ENCODE peak calls at places on chromosomes 3 and 15, in four cellular contexts. Z is SJSA1, S is small intestine, M is neuronal stem cell. E is an unnamed sample.

GRCh38 chr3:177196473-177197040 is 725 bp downstream of the TBL1XR1 start:
- DNase-seq in Z (no peak), S (peak; percentile 51), M (peak; percentile 49), E (peak; percentile 37)

GRCh38 chr15:101188517-101189340 is 63.1 kb downstream of the CHSY1 start:
- DNase-seq in Z (no peak), S (no peak), M (no peak), E (no peak)

GRCh38 chr3:126523745-126524428 is at the start of gene CHST13:
- DNase-seq in Z (no peak), S (peak; percentile 80), M (peak; percentile 56), E (peak; percentile 77)

GRCh38 chr15:65903296-65904073 is 34.2 kb downstream of the RAB11A start:
- DNase-seq in Z (no peak), S (no peak), M (no peak), E (peak; percentile 34)

GRCh38 chr3:159787191-159787590 is 201.4 kb upstream of the IL12A start:
- DNase-seq in Z (peak; percentile 55), S (peak; percentile 34), M (no peak), E (peak; percentile 67)

GRCh38 chr3:187274977-187275338 is 16.6 kb downstream of the MASP1 start:
- DNase-seq in Z (no peak), S (no peak), M (peak; percentile 56), E (no peak)

GRCh38 chr3:143571548-143571947 is 276.7 kb downstream of the SLC9A9 start:
- DNase-seq in Z (no peak), S (no peak), M (no peak), E (no peak)

GRCh38 chr15:59941612-59942011 is 62.5 kb upstream of the FOXB1 start:
- DNase-seq in Z (peak; percentile 59), S (no peak), M (peak; percentile 43), E (no peak)

GRCh38 chr15:40471105-40471777 is 457 bp downstream of the CHST14 start:
- DNase-seq in Z (peak; percentile 53), S (no peak), M (peak; percentile 30), E (no peak)

GRCh38 chr3:189334064-189334920 is 162.5 kb downstream of the TPRG1 start:
- DNase-seq in Z (peak; percentile 41), S (no peak), M (no peak), E (no peak)

GRCh38 chr3:163939926-163940325 is 1138.4 kb downstream of the SI start:
- DNase-seq in Z (no peak), S (no peak), M (no peak), E (no peak)

DNA sequence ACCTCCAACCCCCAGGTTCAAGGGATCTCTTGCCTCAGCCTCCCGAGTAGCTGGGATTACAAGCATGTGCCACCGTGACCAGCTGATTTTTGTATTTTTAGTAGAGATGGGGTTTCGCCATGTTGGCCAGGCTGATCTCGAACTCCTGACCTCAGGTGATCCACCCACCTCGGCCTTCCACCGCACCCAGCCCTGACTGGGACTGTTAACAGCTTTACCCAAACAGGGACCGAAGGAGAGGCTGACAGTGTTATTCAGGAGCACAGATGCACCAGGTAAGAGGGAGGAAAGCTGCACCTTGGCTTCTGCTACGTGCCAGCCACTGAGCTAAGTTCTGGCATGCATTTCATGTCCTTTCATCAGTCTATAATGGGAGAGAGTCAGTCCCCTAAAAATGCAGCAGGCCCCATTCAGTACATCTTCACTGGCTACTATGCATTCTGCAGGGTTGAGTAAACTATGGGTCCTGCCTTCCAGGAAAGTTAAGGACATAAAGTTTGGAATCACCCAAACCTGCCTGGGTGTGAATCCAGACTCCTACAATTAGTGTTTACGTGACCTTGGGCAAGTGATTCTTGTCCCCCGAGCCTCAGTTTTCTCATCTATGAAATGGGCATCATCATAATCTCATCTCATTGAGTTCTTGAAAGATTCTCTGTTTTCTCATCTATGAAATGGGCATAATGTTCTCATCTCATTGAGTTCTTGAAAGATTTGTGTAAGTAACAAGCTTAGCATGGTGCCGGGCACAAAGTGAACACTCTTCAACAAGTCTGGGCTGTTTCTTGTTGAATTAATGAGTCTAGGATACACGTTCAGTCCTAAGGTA is 82.3 kb downstream of the CPN2 start:
- DNase-seq in Z (no peak), S (no peak), M (no peak), E (no peak)
- H3K36me3 ChIP-seq in Z (no peaks in the 10 kb centered on the region), S (no peaks in the 10 kb centered on the region), M (no peaks in the 10 kb centered on the region), E (no peaks in the 10 kb centered on the region)

GRCh38 chr3:62749130-62749529 is 126.1 kb downstream of the CADPS start:
- DNase-seq in Z (no peak), S (no peak), M (no peak), E (no peak)
- H3K4me3 ChIP-seq in Z (no peak overlapping the region), S (no peak overlapping the region), M (no peak overlapping the region), E (no peak overlapping the region)

GRCh38 chr3:4766716-4767499 is 212.3 kb upstream of the BHLHE40 start:
- DNase-seq in Z (no peak), S (no peak), M (no peak), E (no peak)

GRCh38 chr3:4768521-4768920 is 210.7 kb upstream of the BHLHE40 start:
- DNase-seq in Z (no peak), S (no peak), M (no peak), E (no peak)

GRCh38 chr3:4765212-4765611 is 214.0 kb upstream of the BHLHE40 start:
- DNase-seq in Z (no peak), S (no peak), M (no peak), E (no peak)

GRCh38 chr3:4768021-4768420 is 211.2 kb upstream of the BHLHE40 start:
- DNase-seq in Z (no peak), S (no peak), M (no peak), E (no peak)

DNA sequence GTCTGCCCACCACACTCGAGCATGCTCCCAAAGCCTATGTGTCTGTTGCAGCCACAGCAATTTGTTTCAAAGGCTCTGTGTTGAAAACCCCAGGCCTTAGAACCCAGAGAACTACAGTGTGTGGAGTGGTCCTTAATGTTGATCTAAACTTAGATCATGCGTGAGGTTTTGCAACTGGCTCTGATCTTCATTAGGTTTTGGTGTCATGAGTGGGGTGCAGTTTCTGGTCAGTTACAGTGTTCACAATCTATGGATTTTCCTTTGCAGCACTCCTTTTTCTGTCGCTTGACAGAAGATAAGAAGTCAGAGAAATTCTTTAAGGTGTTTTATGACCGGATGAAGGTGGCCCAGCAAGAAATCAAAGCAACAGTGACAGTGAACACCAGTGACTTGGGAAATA is 213.0 kb upstream of the BHLHE40 start:
- DNase-seq in Z (no peak), S (no peak), M (no peak), E (no peak)
- H3K36me3 ChIP-seq in Z (no peaks in the 10 kb centered on the region), S (peaks cover 2% of the 10 kb centered on the region), M (no peaks in the 10 kb centered on the region), E (no peaks in the 10 kb centered on the region)

GRCh38 chr15:63340878-63341277 is 40.8 kb downstream of the CA12 start:
- DNase-seq in Z (no peak), S (no peak), M (no peak), E (no peak)
- H3K4me3 ChIP-seq in Z (no peak overlapping the region), S (no peak overlapping the region), M (no peak overlapping the region), E (no peak overlapping the region)

DNA sequence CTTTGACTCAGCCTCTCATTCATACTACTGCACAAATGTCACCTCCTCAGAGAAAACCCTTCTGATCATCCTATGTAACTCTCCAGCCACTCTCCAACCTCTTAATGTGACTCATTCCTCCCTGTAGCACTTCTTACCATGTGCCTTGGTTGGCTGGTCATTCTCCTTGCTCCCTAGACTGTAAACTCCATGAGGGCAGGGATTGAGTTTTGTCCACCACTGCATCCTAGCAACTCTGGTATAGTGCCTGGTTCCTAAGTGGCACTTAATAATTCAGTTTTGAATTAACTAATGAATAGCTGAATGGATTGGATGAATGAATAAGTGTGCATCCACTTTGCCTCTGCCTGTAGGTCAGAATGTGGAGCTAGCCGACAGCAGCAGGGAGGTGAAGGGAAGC is 202.5 kb upstream of the HES1 start:
- DNase-seq in Z (no peak), S (no peak), M (no peak), E (no peak)
- H3K36me3 ChIP-seq in Z (no peaks in the 10 kb centered on the region), S (no peaks in the 10 kb centered on the region), M (no peaks in the 10 kb centered on the region), E (no peaks in the 10 kb centered on the region)

GRCh38 chr15:64152507-64153387 is 1.2 kb downstream of the SNX22 start:
- DNase-seq in Z (no peak), S (no peak), M (no peak), E (no peak)
- H3K4me3 ChIP-seq in Z (no peak overlapping the region), S (peak overlapping the region; percentile 34), M (peak overlapping the region; percentile 52), E (no peak overlapping the region)

E was measured in Caco-2.